ENCODE peak calls at places on chromosomes 7 and 10, in four cellular contexts. H is HepG2, C is SK-N-SH, S is GM12878. N is an unnamed sample.

GRCh38 chr7:66867198-66867790 is 53.7 kb upstream of the TMEM248 start:
- DNase-seq in H (peak; percentile 11), S (no peak), C (no peak), N (no peak)

GRCh38 chr7:141276031-141276430 is 202.2 kb downstream of the TMEM178B start:
- DNase-seq in C (no peak), S (no peak), H (no peak), N (no peak)

GRCh38 chr7:151807876-151808275 is 69.0 kb downstream of the PRKAG2 start:
- DNase-seq in S (no peak), C (no peak), H (no peak), N (no peak)

GRCh38 chr7:84193787-84194186 is 802 bp downstream of the SEMA3A start:
- DNase-seq in S (no peak), C (no peak), H (no peak), N (no peak)

GRCh38 chr7:35420657-35421056 is 166.8 kb upstream of the TBX20 start:
- DNase-seq in H (no peak), C (no peak), S (no peak), N (no peak)

GRCh38 chr7:144903201-144903600 is 67.3 kb upstream of the TPK1 start:
- DNase-seq in S (no peak), H (no peak), C (no peak), N (no peak)

GRCh38 chr10:88879754-88880286 is at the start of gene STAMBPL1:
- DNase-seq in C (no peak), S (peak; percentile 50), H (no peak), N (no peak)

GRCh38 chr7:55044791-55045190 is 26.0 kb downstream of the EGFR start:
- DNase-seq in C (no peak), S (no peak), H (no peak), N (no peak)

GRCh38 chr7:143012001-143012400 is 14.9 kb downstream of the OR9A2 start:
- DNase-seq in H (no peak), C (no peak), S (no peak), N (no peak)

GRCh38 chr7:55074008-55074499 is 55.2 kb downstream of the EGFR start:
- DNase-seq in C (no peak), S (peak; percentile 91), H (peak; percentile 44), N (peak; percentile 43)

GRCh38 chr7:157667261-157667660 is 330.5 kb downstream of the DNAJB6 start:
- DNase-seq in H (no peak), S (no peak), C (no peak), N (no peak)

GRCh38 chr10:2043379-2043778 is 306.1 kb upstream of the ADARB2 start:
- DNase-seq in S (no peak), C (no peak), H (no peak), N (no peak)

GRCh38 chr7:85750454-85750949 is 563.6 kb upstream of the SEMA3D start:
- DNase-seq in H (peak; percentile 36), C (peak; percentile 49), S (no peak), N (no peak)

GRCh38 chr7:30116771-30117170 is 18.0 kb upstream of the MTURN start:
- DNase-seq in S (no peak), H (no peak), C (no peak), N (no peak)

GRCh38 chr10:106830466-106830865 is 334.0 kb downstream of the SORCS1 start:
- DNase-seq in S (no peak), H (no peak), C (no peak), N (no peak)

GRCh38 chr10:33279276-33279675 is 55.2 kb downstream of the NRP1 start:
- DNase-seq in C (no peak), S (no peak), H (no peak), N (no peak)

GRCh38 chr10:129742742-129743550 is 221.1 kb downstream of the EBF3 start:
- DNase-seq in S (no peak), C (no peak), H (no peak), N (no peak)

GRCh38 chr10:36534471-36535002 is 590.9 kb upstream of the ANKRD30A start:
- DNase-seq in C (no peak), S (no peak), H (no peak), N (no peak)

GRCh38 chr10:128530301-128530700 is 404.1 kb upstream of the MKI67 start:
- DNase-seq in H (no peak), C (peak; percentile 58), S (no peak), N (no peak)

GRCh38 chr7:86559096-86559495 is 84.6 kb upstream of the GRM3 start:
- DNase-seq in C (no peak), H (no peak), S (no peak), N (no peak)

GRCh38 chr7:140060243-140060630 is 2.5 kb downstream of the PARP12 start:
- DNase-seq in H (no peak), S (no peak), C (no peak), N (no peak)

GRCh38 chr7:100173806-100174495 is 3.2 kb downstream of the GPC2 start:
- DNase-seq in S (no peak), C (peak; percentile 24), H (no peak), N (no peak)

GRCh38 chr10:70458329-70459060 is 17.0 kb upstream of the NODAL start:
- DNase-seq in S (no peak), C (peak; percentile 92), H (no peak), N (peak; percentile 73)

GRCh38 chr10:26881600-26882331 is 21.0 kb upstream of the ABI1 start:
- DNase-seq in H (peak; percentile 58), C (peak; percentile 58), S (no peak), N (no peak)

GRCh38 chr7:1225462-1226154 is 7.1 kb upstream of the UNCX start:
- DNase-seq in C (peak; percentile 95), S (no peak), H (no peak), N (peak; percentile 81)

GRCh38 chr10:104456817-104457657 is 103.4 kb downstream of the CFAP58 start:
- DNase-seq in H (no peak), S (peak; percentile 9), C (no peak), N (no peak)

GRCh38 chr10:103481974-103482531 is 3.0 kb upstream of the CALHM3 start:
- DNase-seq in C (peak; percentile 77), S (no peak), H (peak; percentile 74), N (no peak)

GRCh38 chr7:37352974-37353948 is 95.4 kb downstream of the ELMO1 start:
- DNase-seq in S (no peak), H (no peak), C (peak; percentile 49), N (peak; percentile 17)

GRCh38 chr7:39536926-39537325 is 29.3 kb upstream of the YAE1 start:
- DNase-seq in S (no peak), H (no peak), C (no peak), N (no peak)

GRCh38 chr10:132833421-132834111 is 47.6 kb upstream of the NKX6-2 start:
- DNase-seq in C (no peak), H (no peak), S (no peak), N (no peak)

GRCh38 chr10:31490858-31491504 is 172.0 kb downstream of the ZEB1 start:
- DNase-seq in S (peak; percentile 28), H (peak; percentile 32), C (no peak), N (peak; percentile 49)

GRCh38 chr10:1452777-1453176 is 284.5 kb downstream of the ADARB2 start:
- DNase-seq in H (no peak), S (no peak), C (no peak), N (no peak)

GRCh38 chr10:55519264-55519663 is 718.2 kb upstream of the PCDH15 start:
- DNase-seq in S (no peak), H (no peak), C (no peak), N (no peak)

GRCh38 chr10:34290412-34291082 is 524.5 kb downstream of the PARD3 start:
- DNase-seq in H (peak; percentile 28), C (no peak), S (no peak), N (no peak)
- TF ChIP-seq TCF12 in H (no peak), C (peak; percentile 96), S (no peak), N (no peak)

DNA sequence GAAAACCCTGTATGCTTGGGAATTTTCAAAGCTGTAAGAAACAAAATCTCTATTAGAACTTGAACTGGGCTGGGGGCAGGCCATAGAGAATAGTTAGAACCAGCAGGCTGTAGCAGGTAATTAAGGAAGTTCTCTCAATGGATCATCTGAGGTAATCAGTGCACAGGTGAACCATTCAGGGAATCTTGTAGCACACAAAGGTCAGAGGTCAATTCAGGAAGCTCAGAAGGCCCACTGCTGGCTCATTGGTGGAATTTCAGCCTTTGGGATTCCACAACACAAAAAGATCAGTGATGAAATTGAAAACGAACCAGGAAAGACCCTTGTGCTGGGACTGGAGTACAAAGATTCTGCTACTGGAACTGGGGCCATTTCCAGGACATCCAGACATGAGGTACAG is 82.0 kb downstream of the TMEM168 start:
- DNase-seq in C (no peak), H (peak; percentile 13), S (no peak), N (no peak)
- TF ChIP-seq TCF12 in C (no peak), H (no peak), S (no peak), N (no peak)

GRCh38 chr10:8331387-8331786 is 276.9 kb downstream of the GATA3 start:
- DNase-seq in H (no peak), S (no peak), C (no peak), N (no peak)

GRCh38 chr10:8325417-8325980 is 271.0 kb downstream of the GATA3 start:
- DNase-seq in C (no peak), H (no peak), S (no peak), N (no peak)

GRCh38 chr10:8325015-8325414 is 270.5 kb downstream of the GATA3 start:
- DNase-seq in H (no peak), C (no peak), S (no peak), N (no peak)

GRCh38 chr10:8323443-8324054 is 269.1 kb downstream of the GATA3 start:
- DNase-seq in C (no peak), H (no peak), S (no peak), N (no peak)

GRCh38 chr10:8326702-8327423 is 272.4 kb downstream of the GATA3 start:
- DNase-seq in S (no peak), H (no peak), C (no peak), N (no peak)
- TF ChIP-seq TCF12 in S (no peak), H (no peak), C (no peak), N (no peak)

DNA sequence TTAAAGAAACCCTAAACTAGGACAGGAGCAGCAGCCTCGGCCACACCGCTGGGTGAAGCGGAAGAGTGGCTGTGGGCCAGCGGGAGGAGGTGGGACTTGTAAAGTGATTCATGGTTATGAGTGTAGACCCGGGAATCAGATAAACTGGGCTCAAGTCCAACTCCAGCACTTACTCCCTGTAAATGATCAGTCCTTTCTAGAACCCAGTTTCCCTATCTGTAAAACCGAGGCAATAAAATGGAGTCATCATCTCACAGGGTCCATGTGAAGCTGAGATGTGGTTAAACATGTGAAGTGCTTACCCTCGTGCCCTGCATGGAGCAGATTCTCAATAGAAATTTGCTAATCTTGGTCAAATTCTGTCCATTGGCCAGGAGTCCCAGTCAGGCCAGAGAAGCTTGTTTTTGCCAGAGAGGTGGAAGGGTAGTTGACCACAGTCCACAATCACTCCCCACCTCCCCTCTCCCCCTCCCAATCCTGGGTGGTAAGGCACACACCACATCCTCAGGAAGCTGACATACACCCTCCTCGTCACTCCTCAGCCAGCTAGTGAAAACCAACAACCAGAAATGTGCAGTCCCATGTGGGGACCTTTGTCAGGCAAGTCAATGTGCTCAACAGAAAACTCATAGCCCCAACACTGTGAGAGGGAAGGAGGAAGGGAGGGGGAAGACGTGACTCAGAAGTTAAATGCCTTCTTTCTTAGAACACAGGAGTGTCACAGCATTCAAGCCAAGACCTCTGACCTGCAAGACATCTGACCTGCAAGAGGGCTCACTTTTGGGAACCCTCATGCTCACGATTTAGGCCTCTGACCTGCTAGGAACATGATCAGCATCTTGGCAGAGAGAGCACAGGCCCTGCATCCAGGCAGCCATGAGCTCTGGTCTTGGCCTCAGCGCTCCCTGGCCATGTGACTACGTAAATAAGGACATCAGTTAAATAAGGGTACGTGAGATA is 145.1 kb downstream of the PLXNA4 start:
- DNase-seq in C (peak; percentile 47), H (no peak), S (no peak), N (no peak)
- TF ChIP-seq TCF12 in C (peak; percentile 58), H (no peak), S (no peak), N (no peak)

GRCh38 chr10:63240807-63241206 is 107.7 kb downstream of the NRBF2 start:
- DNase-seq in C (no peak), H (no peak), S (no peak), N (no peak)
- TF ChIP-seq TCF12 in C (no peak), H (no peak), S (no peak), N (no peak)